ENCODE peak calls at places on chromosome 14, in seven cellular contexts. Z is H1, H is IMR-90, M is mesendoderm, R is neuronal stem cell, Q is mesenchymal stem cell, I is trophoblast cell. Y is an unnamed sample.
A peak's percentile ranks its signal among the peaks of the same experiment; 100 is the strongest.

GRCh38 chr14:19800282-19801117 is 3.1 kb upstream of the OR4N2 start:
- DNase-seq in Q (no peak), M (no peak), I (peak; percentile 43), R (no peak), Z (no peak), H (no peak), Y (no peak)

GRCh38 chr14:44981198-44981597 is 19.2 kb downstream of the TOGARAM1 start:
- DNase-seq in I (no peak), Z (no peak), Q (no peak), H (no peak), M (no peak), R (no peak), Y (no peak)

GRCh38 chr14:92603309-92604257 is 90.0 kb downstream of the RIN3 start:
- DNase-seq in R (peak; percentile 18), M (peak; percentile 22), Q (peak; percentile 70), Z (no peak), I (no peak), H (peak; percentile 83), Y (no peak)

GRCh38 chr14:74962493-74962892 is 7.1 kb upstream of the PGF start:
- DNase-seq in M (no peak), Q (no peak), R (no peak), I (no peak), H (no peak), Z (no peak), Y (no peak)

GRCh38 chr14:96264850-96265249 is 8.8 kb downstream of the BDKRB1 start:
- DNase-seq in I (no peak), R (no peak), Z (no peak), H (peak; percentile 45), Q (peak; percentile 47), M (peak; percentile 66), Y (peak; percentile 47)

GRCh38 chr14:34087556-34087955 is 136.7 kb upstream of the EGLN3 start:
- DNase-seq in R (no peak), H (no peak), Q (no peak), M (no peak), I (no peak), Z (no peak), Y (no peak)

GRCh38 chr14:60777856-60778578 is 43.5 kb downstream of the MNAT1 start:
- DNase-seq in I (no peak), Z (no peak), R (no peak), H (peak; percentile 94), M (no peak), Q (peak; percentile 15), Y (no peak)

GRCh38 chr14:75361751-75362433 is 65.9 kb upstream of the JDP2 start:
- DNase-seq in Q (no peak), H (no peak), I (no peak), R (no peak), Z (no peak), M (no peak), Y (no peak)

GRCh38 chr14:90995785-90996184 is 64.7 kb downstream of the RPS6KA5 start:
- DNase-seq in M (no peak), I (no peak), R (no peak), Q (no peak), Z (no peak), H (no peak), Y (no peak)

GRCh38 chr14:101405171-101405883 is 156.0 kb upstream of the DIO3 start:
- DNase-seq in Q (no peak), I (no peak), Z (no peak), R (no peak), M (no peak), H (peak; percentile 69), Y (no peak)

GRCh38 chr14:22650960-22651521 is 6.9 kb upstream of the OR6J1 start:
- DNase-seq in I (no peak), M (peak; percentile 79), H (no peak), Q (peak; percentile 24), R (no peak), Z (peak; percentile 7), Y (no peak)

GRCh38 chr14:56854325-56854724 is 44.0 kb upstream of the OTX2 start:
- DNase-seq in R (no peak), Z (no peak), Q (no peak), H (no peak), M (no peak), I (no peak), Y (no peak)

GRCh38 chr14:106613256-106613655 is 1086.9 kb downstream of the TMEM121 start:
- DNase-seq in I (no peak), H (no peak), Q (no peak), R (no peak), M (no peak), Z (no peak), Y (no peak)

GRCh38 chr14:67881225-67881624 is 61.6 kb downstream of the RAD51B start:
- DNase-seq in Q (no peak), Z (no peak), M (no peak), I (no peak), R (no peak), H (no peak), Y (no peak)

GRCh38 chr14:35708072-35708471 is 101.0 kb downstream of the RALGAPA1 start:
- DNase-seq in I (no peak), M (no peak), H (peak; percentile 20), R (no peak), Z (no peak), Q (no peak), Y (no peak)

GRCh38 chr14:91985521-91986255 is 38.2 kb upstream of the FBLN5 start:
- DNase-seq in I (no peak), Q (peak; percentile 45), Z (no peak), H (peak; percentile 17), R (no peak), M (no peak), Y (no peak)

GRCh38 chr14:71371711-71372396 is 464.6 kb downstream of the PCNX1 start:
- DNase-seq in R (no peak), H (peak; percentile 75), Z (no peak), Q (peak; percentile 50), I (no peak), M (no peak), Y (no peak)

GRCh38 chr14:53295985-53296582 is 143.0 kb upstream of the DDHD1 start:
- DNase-seq in H (peak; percentile 45), R (peak; percentile 36), Z (no peak), M (peak; percentile 37), Q (peak; percentile 49), I (peak; percentile 15), Y (no peak)

GRCh38 chr14:23899788-23900187 is 53.8 kb upstream of the DHRS4 start:
- DNase-seq in Q (no peak), M (no peak), I (no peak), R (no peak), H (no peak), Z (no peak), Y (no peak)
- H2BK5ac ChIP-seq in Q (no peak overlapping the region), M (no peak overlapping the region), I (no peak overlapping the region), R (no peak overlapping the region), H (no peak overlapping the region), Z (no peak overlapping the region), Y (no peak overlapping the region)

GRCh38 chr14:99892406-99892805 is 99.2 kb downstream of the EML1 start:
- DNase-seq in Z (no peak), I (no peak), H (peak; percentile 50), M (no peak), Q (no peak), R (no peak), Y (no peak)

GRCh38 chr14:99889268-99889667 is 96.1 kb downstream of the EML1 start:
- DNase-seq in Q (no peak), Z (peak; percentile 33), H (no peak), I (no peak), M (peak; percentile 31), R (peak; percentile 80), Y (peak; percentile 48)

GRCh38 chr14:99896371-99896770 is 103.2 kb downstream of the EML1 start:
- DNase-seq in Q (no peak), H (no peak), I (no peak), M (no peak), Z (no peak), R (no peak), Y (no peak)

GRCh38 chr14:99891266-99891665 is 98.1 kb downstream of the EML1 start:
- DNase-seq in R (no peak), Q (no peak), I (peak; percentile 71), M (no peak), H (no peak), Z (no peak), Y (no peak)

DNA sequence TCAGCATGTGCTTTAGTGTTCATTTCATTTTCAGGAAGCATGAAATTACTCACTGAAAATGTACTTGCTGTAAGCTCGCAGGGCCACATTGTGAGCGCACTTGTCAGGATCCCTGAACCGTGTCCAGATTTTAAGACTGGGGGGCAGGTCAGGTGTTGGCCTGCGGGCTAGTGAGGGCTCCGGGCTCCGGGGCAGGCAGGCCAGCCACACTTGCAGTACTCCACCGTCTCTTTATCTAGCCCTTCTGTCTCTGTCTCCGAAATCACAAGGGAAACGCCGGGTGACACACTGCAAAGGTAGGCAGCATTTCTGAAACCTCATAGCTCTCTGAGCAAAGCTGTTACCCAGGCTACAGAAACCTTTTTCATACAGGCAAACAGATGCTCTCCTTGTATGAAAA is 98.7 kb downstream of the EML1 start:
- DNase-seq in Q (no peak), R (no peak), I (peak; percentile 97), Z (no peak), H (peak; percentile 42), M (no peak), Y (no peak)
- H3K9ac ChIP-seq in Q (no peak overlapping the region), R (no peak overlapping the region), I (no peak overlapping the region), Z (no peak overlapping the region), H (no peak overlapping the region), M (no peak overlapping the region), Y (no peak overlapping the region)

GRCh38 chr14:77707724-77708408 is at the start of the genes ALKBH1 and SLIRP:
- DNase-seq in H (peak; percentile 72), M (peak; percentile 92), R (peak; percentile 79), Z (peak; percentile 36), I (peak; percentile 82), Q (peak; percentile 90), Y (peak; percentile 77)
- H2BK5ac ChIP-seq in H (peak within 1 kb of the TSS; percentile 31), M (peak within 1 kb of the TSS; percentile 11), R (no peak within 1 kb of the TSS), Z (peak within 1 kb of the TSS; percentile 55), I (no peak within 1 kb of the TSS), Q (peak within 1 kb of the TSS; percentile 46), Y (no peak within 1 kb of the TSS)

GRCh38 chr14:73591690-73592448 is at the start of gene ACOT4:
- DNase-seq in R (no peak), I (peak; percentile 42), H (peak; percentile 20), M (peak; percentile 27), Q (peak; percentile 23), Z (no peak), Y (peak; percentile 59)
- H3K9ac ChIP-seq in R (no peak within 1 kb of the TSS), I (peak within 1 kb of the TSS; percentile 57), H (peak within 1 kb of the TSS; percentile 42), M (peak within 1 kb of the TSS; percentile 4), Q (peak within 1 kb of the TSS; percentile 76), Z (no peak within 1 kb of the TSS), Y (no peak within 1 kb of the TSS)

Y was measured in H9.